ENCODE peak calls at places on chromosomes 7 and 10, in six cellular contexts. V is H9, G is trophoblast cell, U is H1, X is IMR-90, H is neuronal stem cell. K is an unnamed sample.
A peak's percentile ranks its signal among the peaks of the same experiment; 100 is the strongest.

GRCh38 chr7:1752771-1753562 is 82.9 kb downstream of the ELFN1 start:
- DNase-seq in V (no peak), H (no peak), U (no peak), X (no peak), G (no peak), K (no peak)

GRCh38 chr7:47535704-47536628 is 45.9 kb downstream of the TNS3 start:
- DNase-seq in U (no peak), V (no peak), G (no peak), H (no peak), X (no peak), K (no peak)

GRCh38 chr7:78395298-78396120 is 596.9 kb downstream of the PHTF2 start:
- DNase-seq in G (no peak), U (no peak), H (no peak), V (no peak), X (peak; percentile 28), K (no peak)

GRCh38 chr7:75950111-75950681 is 35.2 kb downstream of the POR start:
- DNase-seq in U (no peak), G (no peak), X (no peak), H (no peak), V (no peak), K (no peak)

GRCh38 chr10:34761443-34761842 is 53.7 kb downstream of the PARD3 start:
- DNase-seq in V (no peak), X (no peak), G (no peak), U (no peak), H (no peak), K (no peak)

GRCh38 chr7:90900640-90901353 is 304.7 kb downstream of the CDK14 start:
- DNase-seq in G (no peak), V (no peak), H (no peak), U (no peak), X (no peak), K (peak; percentile 27)

GRCh38 chr7:153457796-153458195 is 594.4 kb upstream of the DPP6 start:
- DNase-seq in G (no peak), H (no peak), X (no peak), V (no peak), U (no peak), K (no peak)

GRCh38 chr7:140591178-140591902 is 49.3 kb downstream of the DENND2A start:
- DNase-seq in U (no peak), X (peak; percentile 41), H (no peak), G (no peak), V (no peak), K (no peak)

GRCh38 chr10:129861776-129862530 is 102.1 kb downstream of the EBF3 start:
- DNase-seq in H (no peak), X (no peak), U (no peak), V (no peak), G (no peak), K (no peak)

GRCh38 chr7:136405931-136406777 is 429.0 kb upstream of the MTPN start:
- DNase-seq in U (peak; percentile 51), H (peak; percentile 70), G (peak; percentile 15), V (peak; percentile 61), X (peak; percentile 53), K (peak; percentile 72)

GRCh38 chr10:31944071-31944433 is 15.4 kb upstream of the ARHGAP12 start:
- DNase-seq in V (no peak), G (no peak), H (no peak), X (no peak), U (no peak), K (no peak)

GRCh38 chr7:610531-611280 is 91.1 kb upstream of the PDGFA start:
- DNase-seq in V (no peak), U (no peak), G (no peak), X (peak; percentile 12), H (no peak), K (peak; percentile 49)

GRCh38 chr10:101619983-101620382 is 31.9 kb downstream of the DPCD start:
- DNase-seq in H (no peak), G (no peak), U (no peak), X (no peak), V (no peak), K (no peak)

GRCh38 chr7:29878081-29878688 is 71.9 kb downstream of the WIPF3 start:
- DNase-seq in U (no peak), G (peak; percentile 35), X (peak; percentile 46), V (no peak), H (no peak), K (peak; percentile 40)

GRCh38 chr7:158276414-158277218 is 311.0 kb downstream of the PTPRN2 start:
- DNase-seq in H (no peak), X (no peak), U (no peak), G (no peak), V (peak; percentile 14), K (no peak)

GRCh38 chr7:106462365-106462859 is 177.6 kb upstream of the NAMPT start:
- DNase-seq in U (no peak), H (no peak), V (no peak), X (peak; percentile 52), G (peak; percentile 28), K (peak; percentile 62)

GRCh38 chr7:93601363-93601762 is 26.8 kb upstream of the CALCR start:
- DNase-seq in V (peak; percentile 24), H (no peak), U (no peak), X (no peak), G (no peak), K (no peak)

GRCh38 chr7:28808786-28809533 is 149.2 kb downstream of the TRIL start:
- DNase-seq in V (peak; percentile 60), H (no peak), G (no peak), U (no peak), X (peak; percentile 69), K (peak; percentile 17)

GRCh38 chr7:35723011-35723410 is 28.1 kb upstream of the HERPUD2 start:
- DNase-seq in U (no peak), G (no peak), V (no peak), X (peak; percentile 54), H (no peak), K (peak; percentile 14)

GRCh38 chr7:80918909-80919721 is at the start of gene SEMA3C:
- DNase-seq in U (peak; percentile 77), G (peak; percentile 97), V (peak; percentile 91), H (peak; percentile 90), X (peak; percentile 94), K (peak; percentile 93)

GRCh38 chr10:88253622-88254021 is 329.5 kb downstream of the RNLS start:
- DNase-seq in V (no peak), U (no peak), G (no peak), H (no peak), X (no peak), K (no peak)

GRCh38 chr7:83271212-83272099 is 108.8 kb upstream of the PCLO start:
- DNase-seq in G (no peak), X (peak; percentile 19), V (no peak), H (peak; percentile 24), U (no peak), K (peak; percentile 70)

GRCh38 chr10:91983403-91983802 is 59.8 kb downstream of the BTAF1 start:
- DNase-seq in U (no peak), X (no peak), H (no peak), G (no peak), V (no peak), K (no peak)

GRCh38 chr7:157816526-157817250 is 479.9 kb downstream of the DNAJB6 start:
- DNase-seq in G (no peak), X (no peak), H (no peak), V (no peak), U (no peak), K (no peak)

GRCh38 chr10:12194752-12195271 is 879 bp downstream of the NUDT5 start:
- DNase-seq in G (peak; percentile 25), V (no peak), U (no peak), H (no peak), X (peak; percentile 31), K (peak; percentile 70)
- H3K4ac ChIP-seq in G (peak overlapping the region; percentile 43), V (no peak overlapping the region), U (no peak overlapping the region), H (no peak overlapping the region), X (peak overlapping the region; percentile 97), K (peak overlapping the region; percentile 19)

DNA sequence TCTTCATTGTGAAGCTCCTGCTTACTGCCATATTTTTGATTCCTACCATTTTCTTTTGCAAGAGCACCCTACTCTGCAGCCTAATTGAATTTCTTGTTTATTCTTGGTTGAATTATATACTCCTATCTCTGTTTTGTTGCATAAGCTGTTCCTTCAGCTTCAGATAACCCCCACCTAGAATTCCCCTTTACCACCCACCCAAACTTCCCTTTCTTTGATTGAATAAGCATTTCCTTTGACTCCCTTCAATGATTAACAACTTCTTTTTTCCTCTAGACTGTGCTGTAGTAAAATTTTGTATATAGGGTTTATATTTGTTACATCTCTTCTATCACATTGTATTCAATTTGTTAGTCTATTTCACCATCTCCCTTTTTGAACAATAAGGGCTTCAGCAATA is 168.1 kb downstream of the GPR37 start:
- DNase-seq in X (no peak), V (no peak), H (no peak), U (no peak), G (no peak), K (no peak)
- H3K79me1 ChIP-seq in X (no peaks in the 10 kb centered on the region), V (no peaks in the 10 kb centered on the region), H (no peaks in the 10 kb centered on the region), U (no peaks in the 10 kb centered on the region), G (no peaks in the 10 kb centered on the region), K (no peaks in the 10 kb centered on the region)

GRCh38 chr10:97974526-97975525 is 55.6 kb downstream of the CRTAC1 start:
- DNase-seq in G (no peak), H (peak; percentile 21), V (no peak), X (no peak), U (no peak), K (no peak)
- H2AFZ ChIP-seq in G (no peak overlapping the region), H (peak overlapping the region; percentile 59), V (no peak overlapping the region), X (no peak overlapping the region), U (no peak overlapping the region), K (no peak overlapping the region)

DNA sequence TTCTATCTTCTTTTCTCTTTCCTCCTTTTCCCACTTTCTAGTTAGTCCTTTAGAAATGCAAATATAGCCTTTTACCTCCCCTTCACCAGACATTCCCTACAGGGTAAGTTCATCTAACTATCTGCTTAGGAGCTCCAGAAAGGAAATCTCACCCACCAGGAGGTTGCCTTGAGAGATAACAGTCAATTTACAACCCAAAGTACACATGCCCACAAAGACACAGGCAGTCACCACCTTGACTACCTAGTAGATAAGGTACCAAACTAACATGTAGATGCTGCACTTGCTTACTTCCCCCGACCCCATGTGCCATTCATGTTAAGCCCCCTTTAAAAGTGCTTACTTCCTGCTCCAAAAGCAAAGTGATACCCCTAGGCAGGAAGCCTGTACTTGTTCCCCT is 12.8 kb upstream of the CREB3L2 start:
- DNase-seq in U (no peak), H (no peak), G (no peak), X (no peak), V (no peak), K (no peak)
- H3K4ac ChIP-seq in U (no peak overlapping the region), H (no peak overlapping the region), G (no peak overlapping the region), X (no peak overlapping the region), V (no peak overlapping the region), K (no peak overlapping the region)

K was measured in mesenchymal stem cell.